ENCODE peak calls at places on chromosomes 5 and 9, in nine cellular contexts. F is Peyer's patch; K is left cardiac atrium; V is AG08395; B is progenitor cell of endocrine pancreas; H is CD8-positive, alpha-beta T cell; O is cardiac septum; T is nephron progenitor cell; P is effector CD4-positive, alpha-beta T cell. S is an unnamed sample.
A peak's percentile ranks its signal among the peaks of the same experiment; 100 is the strongest.

GRCh38 chr9:109307380-109308240 is 13.2 kb downstream of the EPB41L4B start:
- DNase-seq in F (peak; percentile 92), K (no peak), V (no peak), B (no peak), H (no peak), O (no peak), T (no peak), P (no peak), S (no peak)

GRCh38 chr9:20022410-20022809 is 233.6 kb upstream of the SLC24A2 start:
- DNase-seq in F (no peak), K (no peak), V (no peak), B (no peak), H (no peak), O (no peak), T (no peak), P (no peak), S (no peak)

GRCh38 chr9:81635526-81636279 is 53.6 kb downstream of the TLE1 start:
- DNase-seq in F (no peak), K (no peak), V (peak; percentile 62), B (no peak), H (no peak), O (no peak), T (no peak), P (no peak), S (no peak)

GRCh38 chr5:135534609-135535419 is 950 bp downstream of the NEUROG1 start:
- DNase-seq in F (no peak), K (no peak), V (no peak), B (no peak), H (no peak), O (no peak), T (peak; percentile 63), P (no peak), S (no peak)

GRCh38 chr9:93239526-93239925 is 55.6 kb downstream of the WNK2 start:
- DNase-seq in F (no peak), K (no peak), V (no peak), B (no peak), H (no peak), O (no peak), T (no peak), P (no peak), S (no peak)

GRCh38 chr9:92295827-92296258 is 2.3 kb upstream of the IARS1 start:
- DNase-seq in F (no peak), K (no peak), V (no peak), B (no peak), H (no peak), O (no peak), T (no peak), P (no peak), S (no peak)

GRCh38 chr5:90548069-90548593 is 10.5 kb upstream of the ADGRV1 start:
- DNase-seq in F (no peak), K (peak; percentile 21), V (no peak), B (no peak), H (no peak), O (no peak), T (no peak), P (no peak), S (no peak)

GRCh38 chr9:120883608-120883996 is 6.6 kb upstream of the PHF19 start:
- DNase-seq in F (no peak), K (no peak), V (no peak), B (no peak), H (no peak), O (no peak), T (no peak), P (no peak), S (no peak)

GRCh38 chr5:41191249-41191648 is 22.1 kb downstream of the C6 start:
- DNase-seq in F (no peak), K (no peak), V (no peak), B (no peak), H (no peak), O (no peak), T (no peak), P (no peak), S (no peak)

GRCh38 chr9:6968271-6968670 is 210.5 kb downstream of the KDM4C start:
- DNase-seq in F (no peak), K (no peak), V (peak; percentile 18), B (no peak), H (no peak), O (no peak), T (no peak), P (no peak), S (no peak)

GRCh38 chr5:127400946-127401670 is 110.5 kb downstream of the MEGF10 start:
- DNase-seq in F (no peak), K (no peak), V (no peak), B (no peak), H (no peak), O (no peak), T (no peak), P (no peak), S (no peak)

GRCh38 chr5:25028994-25029393 is 384.2 kb upstream of the CDH10 start:
- DNase-seq in F (no peak), K (no peak), V (no peak), B (no peak), H (no peak), O (no peak), T (no peak), P (no peak), S (peak; percentile 13)

GRCh38 chr5:172245046-172245445 is 38.5 kb downstream of the UBTD2 start:
- DNase-seq in F (no peak), K (no peak), V (no peak), B (no peak), H (no peak), O (no peak), T (no peak), P (no peak), S (no peak)

GRCh38 chr9:136653323-136654064 is 9.2 kb upstream of the EGFL7 start:
- DNase-seq in F (no peak), K (no peak), V (no peak), B (no peak), H (no peak), O (no peak), T (no peak), P (no peak), S (peak; percentile 16)

GRCh38 chr5:124669956-124670671 is 76.3 kb downstream of the ZNF608 start:
- DNase-seq in F (no peak), K (no peak), V (peak; percentile 28), B (no peak), H (no peak), O (no peak), T (no peak), P (no peak), S (no peak)

GRCh38 chr5:172886974-172887491 is 53.0 kb downstream of the ERGIC1 start:
- DNase-seq in F (peak; percentile 66), K (peak; percentile 77), V (peak; percentile 69), B (no peak), H (no peak), O (peak; percentile 87), T (no peak), P (no peak), S (no peak)

GRCh38 chr9:126304946-126305370 is 21.7 kb upstream of the MVB12B start:
- DNase-seq in F (no peak), K (no peak), V (no peak), B (no peak), H (peak; percentile 37), O (no peak), T (no peak), P (no peak), S (no peak)

GRCh38 chr5:139141841-139142240 is 56.3 kb downstream of the SIL1 start:
- DNase-seq in F (peak; percentile 54), K (peak; percentile 64), V (no peak), B (no peak), H (no peak), O (no peak), T (no peak), P (no peak), S (peak; percentile 45)

GRCh38 chr9:70802206-70802605 is 319.2 kb downstream of the TRPM3 start:
- DNase-seq in F (no peak), K (no peak), V (peak; percentile 18), B (no peak), H (no peak), O (no peak), T (no peak), P (no peak), S (no peak)

GRCh38 chr9:23790341-23791260 is 35.4 kb downstream of the ELAVL2 start:
- DNase-seq in F (no peak), K (no peak), V (no peak), B (no peak), H (no peak), O (no peak), T (no peak), P (no peak), S (no peak)

GRCh38 chr9:6356441-6356840 is 28.3 kb downstream of the TPD52L3 start:
- DNase-seq in F (no peak), K (no peak), V (no peak), B (no peak), H (no peak), O (no peak), T (no peak), P (no peak), S (no peak)

GRCh38 chr9:87201316-87201715 is 254.0 kb upstream of the GAS1 start:
- DNase-seq in F (no peak), K (no peak), V (peak; percentile 20), B (no peak), H (no peak), O (no peak), T (no peak), P (no peak), S (no peak)

GRCh38 chr9:132147331-132147730 is 14.5 kb upstream of the NTNG2 start:
- DNase-seq in F (no peak), K (no peak), V (no peak), B (no peak), H (no peak), O (no peak), T (no peak), P (no peak), S (no peak)

GRCh38 chr5:143350790-143351603 is 52.5 kb downstream of the NR3C1 start:
- DNase-seq in F (no peak), K (no peak), V (peak; percentile 74), B (no peak), H (no peak), O (no peak), T (no peak), P (no peak), S (no peak)

GRCh38 chr5:87394407-87394806 is 18.3 kb downstream of the CCNH start:
- DNase-seq in F (no peak), K (no peak), V (peak; percentile 15), B (no peak), H (no peak), O (no peak), T (no peak), P (no peak), S (no peak)

GRCh38 chr9:126303488-126303887 is 23.1 kb upstream of the MVB12B start:
- DNase-seq in F (no peak), K (no peak), V (no peak), B (no peak), H (peak; percentile 40), O (no peak), T (no peak), P (no peak), S (no peak)

GRCh38 chr9:98410185-98410697 is 154.8 kb upstream of the TBC1D2 start:
- DNase-seq in F (no peak), K (no peak), V (peak; percentile 85), B (no peak), H (no peak), O (peak; percentile 60), T (peak; percentile 23), P (no peak), S (peak; percentile 22)

GRCh38 chr9:135068776-135069415 is 18.6 kb upstream of the OLFM1 start:
- DNase-seq in F (peak; percentile 34), K (no peak), V (no peak), B (no peak), H (no peak), O (peak; percentile 51), T (no peak), P (no peak), S (no peak)

GRCh38 chr9:28365736-28366135 is 792.5 kb upstream of the C9orf72 start:
- DNase-seq in F (no peak), K (no peak), V (no peak), B (no peak), H (no peak), O (no peak), T (no peak), P (no peak), S (no peak)

GRCh38 chr5:123371575-123372179 is 51.5 kb downstream of the CEP120 start:
- DNase-seq in F (peak; percentile 73), K (peak; percentile 55), V (peak; percentile 24), B (no peak), H (peak; percentile 52), O (no peak), T (peak; percentile 71), P (peak; percentile 5), S (peak; percentile 18)

GRCh38 chr9:131728961-131729360 is 10.9 kb downstream of the RAPGEF1 start:
- DNase-seq in F (peak; percentile 82), K (no peak), V (no peak), B (no peak), H (no peak), O (no peak), T (no peak), P (peak; percentile 68), S (no peak)